ENCODE peak calls at places on chromosome 13, in five cellular contexts. One of them, this sample, is unnamed.

GRCh38 chr13:73933795-73934194 is 200.4 kb downstream of the KLF12 start:
- DNase-seq in neural progenitor cell: no peak
- DNase-seq in GM23338: no peak
- DNase-seq in hepatocyte: no peak
- DNase-seq in GM23248: no peak
- DNase-seq in this sample: no peak

GRCh38 chr13:46994492-46994891 is 97.6 kb upstream of the HTR2A start:
- DNase-seq in hepatocyte: no peak
- DNase-seq in neural progenitor cell: no peak
- DNase-seq in GM23338: no peak
- DNase-seq in GM23248: no peak
- DNase-seq in this sample: no peak

GRCh38 chr13:87376081-87376480 is 295.1 kb upstream of the SLITRK5 start:
- DNase-seq in hepatocyte: no peak
- DNase-seq in GM23248: no peak
- DNase-seq in neural progenitor cell: no peak
- DNase-seq in GM23338: no peak
- DNase-seq in this sample: no peak

GRCh38 chr13:38530492-38530891 is 156.4 kb upstream of the FREM2 start:
- DNase-seq in GM23338: peak
- DNase-seq in neural progenitor cell: no peak
- DNase-seq in hepatocyte: peak
- DNase-seq in GM23248: peak
- DNase-seq in this sample: no peak

GRCh38 chr13:40438999-40439797 is 227.2 kb downstream of the FOXO1 start:
- DNase-seq in GM23338: no peak
- DNase-seq in hepatocyte: peak
- DNase-seq in GM23248: peak
- DNase-seq in neural progenitor cell: no peak
- DNase-seq in this sample: peak

GRCh38 chr13:56713656-56714055 is 427.1 kb upstream of the PRR20A start:
- DNase-seq in GM23338: peak
- DNase-seq in neural progenitor cell: no peak
- DNase-seq in GM23248: no peak
- DNase-seq in hepatocyte: no peak
- DNase-seq in this sample: no peak

GRCh38 chr13:48066310-48066989 is 28.5 kb downstream of the MED4 start:
- DNase-seq in GM23248: peak
- DNase-seq in GM23338: no peak
- DNase-seq in neural progenitor cell: no peak
- DNase-seq in hepatocyte: no peak
- DNase-seq in this sample: no peak

GRCh38 chr13:103009061-103009840 is 57.0 kb downstream of the SLC10A2 start:
- DNase-seq in hepatocyte: no peak
- DNase-seq in GM23248: no peak
- DNase-seq in neural progenitor cell: no peak
- DNase-seq in GM23338: no peak
- DNase-seq in this sample: no peak

GRCh38 chr13:114101325-114101821 is 31.1 kb downstream of the RASA3 start:
- DNase-seq in GM23338: no peak
- DNase-seq in GM23248: peak
- DNase-seq in hepatocyte: no peak
- DNase-seq in neural progenitor cell: no peak
- DNase-seq in this sample: no peak

GRCh38 chr13:30804474-30804873 is 69.1 kb downstream of the ALOX5AP start:
- DNase-seq in GM23248: peak
- DNase-seq in hepatocyte: no peak
- DNase-seq in GM23338: peak
- DNase-seq in neural progenitor cell: no peak
- DNase-seq in this sample: no peak

GRCh38 chr13:107649071-107649470 is 566.3 kb downstream of the LIG4 start:
- DNase-seq in neural progenitor cell: no peak
- DNase-seq in hepatocyte: no peak
- DNase-seq in GM23248: no peak
- DNase-seq in GM23338: no peak
- DNase-seq in this sample: no peak

DNA sequence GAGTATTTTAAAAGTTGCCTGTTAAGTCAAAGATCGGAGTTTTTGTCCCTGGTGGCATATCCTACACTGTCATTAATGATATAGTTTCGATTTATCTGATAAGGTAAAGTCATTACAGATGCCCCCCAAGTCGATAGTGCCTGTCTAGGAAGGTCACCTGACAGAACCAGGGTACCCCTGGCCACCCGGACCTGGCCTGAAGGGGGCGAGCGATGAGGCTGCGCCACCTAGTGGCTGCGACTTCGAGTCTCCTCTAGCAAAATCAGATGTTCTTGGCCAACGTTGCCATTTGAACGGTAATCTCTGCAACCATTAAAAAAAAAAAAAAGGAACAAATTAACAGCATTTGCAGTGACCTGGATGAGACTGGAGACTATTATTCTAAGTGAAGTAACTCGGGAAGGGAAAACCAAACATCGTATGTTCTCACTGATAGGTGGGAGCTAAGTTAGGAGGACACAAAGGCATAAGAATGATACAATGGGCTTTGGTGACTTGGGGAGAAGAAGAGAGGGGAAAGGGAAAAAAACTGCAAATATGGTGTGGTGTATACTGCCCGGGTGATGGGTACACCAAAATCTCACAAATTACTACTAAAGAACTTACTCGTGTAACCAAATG is 565.1 kb downstream of the LIG4 start:
- DNase-seq in GM23248: peak
- DNase-seq in hepatocyte: peak
- DNase-seq in GM23338: peak
- DNase-seq in neural progenitor cell: peak
- DNase-seq in this sample: peak
- TF ChIP-seq EZH2phosphoT487 in GM23248: no peak
- TF ChIP-seq EZH2phosphoT487 in hepatocyte: no peak
- TF ChIP-seq EZH2phosphoT487 in GM23338: no peak
- TF ChIP-seq EZH2phosphoT487 in neural progenitor cell: no peak
- TF ChIP-seq EZH2phosphoT487 in this sample: no peak

GRCh38 chr13:36919206-36919832 is 719 bp downstream of the SMAD9 start:
- DNase-seq in GM23338: peak
- DNase-seq in GM23248: peak
- DNase-seq in hepatocyte: peak
- DNase-seq in neural progenitor cell: peak
- DNase-seq in this sample: peak
- H3K27ac ChIP-seq in GM23338: no peak
- H3K27ac ChIP-seq in GM23248: peak
- H3K27ac ChIP-seq in hepatocyte: peak
- H3K27ac ChIP-seq in neural progenitor cell: no peak
- H3K27ac ChIP-seq in this sample: peak

GRCh38 chr13:59276436-59276835 is 887.3 kb downstream of the DIAPH3 start:
- DNase-seq in neural progenitor cell: no peak
- DNase-seq in GM23338: no peak
- DNase-seq in hepatocyte: no peak
- DNase-seq in GM23248: no peak
- DNase-seq in this sample: no peak
- H3K4me2 ChIP-seq in neural progenitor cell: no peak
- H3K4me2 ChIP-seq in GM23338: no peak
- H3K4me2 ChIP-seq in hepatocyte: no peak
- H3K4me2 ChIP-seq in GM23248: no peak
- H3K4me2 ChIP-seq in this sample: no peak

DNA sequence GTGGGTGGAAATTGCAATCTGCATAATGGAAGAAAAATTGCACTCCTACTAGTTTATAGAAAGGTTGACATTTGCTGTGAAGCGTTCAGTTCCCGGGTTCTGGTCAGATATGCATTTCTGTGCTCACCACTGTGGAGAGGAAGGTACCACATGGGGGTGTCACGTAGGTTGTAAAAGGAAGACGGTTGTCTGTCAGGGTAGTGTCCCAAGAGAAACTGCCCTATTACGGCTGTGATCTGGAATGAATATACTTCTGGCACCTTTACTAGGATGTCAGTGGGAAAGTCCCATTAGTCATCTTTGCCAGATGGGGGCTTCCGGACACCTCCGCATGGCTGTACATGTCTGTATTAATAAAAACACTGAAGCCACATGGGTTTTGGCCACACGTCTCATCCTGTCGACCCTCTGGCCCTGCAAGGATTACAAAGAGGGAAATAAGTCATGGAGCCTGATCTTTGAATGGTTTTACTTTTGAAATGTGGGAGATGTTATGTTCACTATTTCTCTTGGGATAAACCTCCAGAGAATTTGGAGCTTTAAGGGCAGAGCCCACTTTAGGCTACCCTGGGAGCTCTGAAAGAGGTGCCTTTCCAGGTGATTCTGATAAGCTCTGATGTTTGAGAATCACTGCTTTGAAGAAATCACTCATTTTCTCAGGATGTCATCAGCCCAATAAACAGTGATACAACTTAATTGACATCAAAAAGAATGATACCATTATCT is 133.9 kb downstream of the AKAP11 start:
- DNase-seq in GM23338: no peak
- DNase-seq in hepatocyte: no peak
- DNase-seq in GM23248: peak
- DNase-seq in neural progenitor cell: no peak
- DNase-seq in this sample: no peak
- TF ChIP-seq EZH2phosphoT487 in GM23338: no peak
- TF ChIP-seq EZH2phosphoT487 in hepatocyte: no peak
- TF ChIP-seq EZH2phosphoT487 in GM23248: no peak
- TF ChIP-seq EZH2phosphoT487 in neural progenitor cell: no peak
- TF ChIP-seq EZH2phosphoT487 in this sample: no peak

GRCh38 chr13:49248433-49249002 is 793 bp downstream of the CDADC1 start:
- DNase-seq in neural progenitor cell: peak
- DNase-seq in hepatocyte: peak
- DNase-seq in GM23248: peak
- DNase-seq in GM23338: no peak
- DNase-seq in this sample: peak
- H3K27ac ChIP-seq in neural progenitor cell: no peak
- H3K27ac ChIP-seq in hepatocyte: peak
- H3K27ac ChIP-seq in GM23248: peak
- H3K27ac ChIP-seq in GM23338: no peak
- H3K27ac ChIP-seq in this sample: peak